ENCODE peak calls at places on chromosome 7, in four cellular contexts. X is HuH-7, R is spleen, L is HT1080. H is an unnamed sample.

GRCh38 chr7:85719981-85720963 is 533.4 kb upstream of the SEMA3D start:
- DNase-seq in R (no peak), L (peak), X (no peak), H (no peak)

GRCh38 chr7:66967029-66967428 is 28.4 kb downstream of the SBDS start:
- DNase-seq in X (no peak), R (no peak), L (no peak), H (no peak)

GRCh38 chr7:150380463-150380862 is 1.3 kb downstream of the ZNF775 start:
- DNase-seq in R (no peak), X (no peak), L (no peak), H (no peak)

GRCh38 chr7:45150199-45150598 is 7.4 kb upstream of the RAMP3 start:
- DNase-seq in R (peak), X (no peak), L (peak), H (no peak)

GRCh38 chr7:114820993-114821945 is 100.6 kb upstream of the MDFIC start:
- DNase-seq in L (no peak), R (no peak), X (no peak), H (no peak)

GRCh38 chr7:2734761-2735571 is 47.0 kb downstream of the AMZ1 start:
- DNase-seq in R (peak), L (no peak), X (no peak), H (no peak)

GRCh38 chr7:94697671-94697994 is 41.7 kb upstream of the SGCE start:
- DNase-seq in L (no peak), R (no peak), X (no peak), H (no peak)

GRCh38 chr7:14009453-14010418 is 20.3 kb upstream of the ETV1 start:
- DNase-seq in L (no peak), X (no peak), R (no peak), H (no peak)